ENCODE peak calls at places on chromosomes 4 and X, in eight cellular contexts. One of them, this sample, is unnamed.

GRCh38 chrX:68589372-68589753 is 58.1 kb upstream of the STARD8 start:
- DNase-seq in activated effector memory CD4-positive, alpha-beta T cell treated with anti-CD3 and anti-CD28 coated beads, Interleukin-2, amount 50 U/mL, for 16 hours: no peak
- DNase-seq in AG04450: no peak
- DNase-seq in putamen: no peak
- DNase-seq in endothelial cell: no peak
- DNase-seq in SJSA1: no peak
- DNase-seq in tibial artery: no peak
- DNase-seq in RPMI8226: no peak
- DNase-seq in this sample: no peak

GRCh38 chr4:173169428-173170209 is 1.0 kb downstream of the GALNT7 start:
- DNase-seq in tibial artery: peak
- DNase-seq in activated effector memory CD4-positive, alpha-beta T cell treated with anti-CD3 and anti-CD28 coated beads, Interleukin-2, amount 50 U/mL, for 16 hours: peak
- DNase-seq in endothelial cell: peak
- DNase-seq in putamen: peak
- DNase-seq in SJSA1: peak
- DNase-seq in RPMI8226: peak
- DNase-seq in AG04450: no peak
- DNase-seq in this sample: peak

GRCh38 chr4:152102184-152103000 is 341.6 kb upstream of the GATB start:
- DNase-seq in tibial artery: no peak
- DNase-seq in AG04450: peak
- DNase-seq in RPMI8226: no peak
- DNase-seq in SJSA1: peak
- DNase-seq in putamen: no peak
- DNase-seq in activated effector memory CD4-positive, alpha-beta T cell treated with anti-CD3 and anti-CD28 coated beads, Interleukin-2, amount 50 U/mL, for 16 hours: no peak
- DNase-seq in endothelial cell: no peak
- DNase-seq in this sample: no peak

GRCh38 chr4:20194079-20195013 is 57.4 kb upstream of the SLIT2 start:
- DNase-seq in activated effector memory CD4-positive, alpha-beta T cell treated with anti-CD3 and anti-CD28 coated beads, Interleukin-2, amount 50 U/mL, for 16 hours: no peak
- DNase-seq in RPMI8226: no peak
- DNase-seq in tibial artery: no peak
- DNase-seq in endothelial cell: no peak
- DNase-seq in AG04450: peak
- DNase-seq in SJSA1: peak
- DNase-seq in putamen: no peak
- DNase-seq in this sample: no peak

GRCh38 chr4:184434496-184435066 is 39.8 kb downstream of the IRF2 start:
- DNase-seq in activated effector memory CD4-positive, alpha-beta T cell treated with anti-CD3 and anti-CD28 coated beads, Interleukin-2, amount 50 U/mL, for 16 hours: no peak
- DNase-seq in tibial artery: no peak
- DNase-seq in endothelial cell: no peak
- DNase-seq in AG04450: no peak
- DNase-seq in putamen: no peak
- DNase-seq in SJSA1: no peak
- DNase-seq in RPMI8226: no peak
- DNase-seq in this sample: no peak

GRCh38 chrX:134566506-134566905 is 91.8 kb downstream of the PLAC1 start:
- DNase-seq in SJSA1: no peak
- DNase-seq in endothelial cell: no peak
- DNase-seq in AG04450: no peak
- DNase-seq in putamen: no peak
- DNase-seq in activated effector memory CD4-positive, alpha-beta T cell treated with anti-CD3 and anti-CD28 coated beads, Interleukin-2, amount 50 U/mL, for 16 hours: no peak
- DNase-seq in RPMI8226: no peak
- DNase-seq in tibial artery: no peak
- DNase-seq in this sample: no peak

GRCh38 chr4:26372076-26372475 is 51.3 kb downstream of the RBPJ start:
- DNase-seq in RPMI8226: no peak
- DNase-seq in activated effector memory CD4-positive, alpha-beta T cell treated with anti-CD3 and anti-CD28 coated beads, Interleukin-2, amount 50 U/mL, for 16 hours: no peak
- DNase-seq in AG04450: no peak
- DNase-seq in tibial artery: no peak
- DNase-seq in endothelial cell: no peak
- DNase-seq in SJSA1: no peak
- DNase-seq in putamen: no peak
- DNase-seq in this sample: no peak

GRCh38 chrX:134737061-134737460 is 78.8 kb upstream of the PLAC1 start:
- DNase-seq in AG04450: no peak
- DNase-seq in endothelial cell: no peak
- DNase-seq in putamen: no peak
- DNase-seq in RPMI8226: no peak
- DNase-seq in SJSA1: no peak
- DNase-seq in tibial artery: peak
- DNase-seq in activated effector memory CD4-positive, alpha-beta T cell treated with anti-CD3 and anti-CD28 coated beads, Interleukin-2, amount 50 U/mL, for 16 hours: no peak
- DNase-seq in this sample: no peak

GRCh38 chr4:137032242-137032641 is 500.1 kb downstream of the PCDH18 start:
- DNase-seq in RPMI8226: peak
- DNase-seq in tibial artery: no peak
- DNase-seq in putamen: no peak
- DNase-seq in activated effector memory CD4-positive, alpha-beta T cell treated with anti-CD3 and anti-CD28 coated beads, Interleukin-2, amount 50 U/mL, for 16 hours: no peak
- DNase-seq in SJSA1: no peak
- DNase-seq in AG04450: no peak
- DNase-seq in endothelial cell: no peak
- DNase-seq in this sample: no peak

GRCh38 chrX:3939967-3940610 is 226.6 kb upstream of the PRKX start:
- DNase-seq in RPMI8226: peak
- DNase-seq in endothelial cell: no peak
- DNase-seq in activated effector memory CD4-positive, alpha-beta T cell treated with anti-CD3 and anti-CD28 coated beads, Interleukin-2, amount 50 U/mL, for 16 hours: no peak
- DNase-seq in AG04450: no peak
- DNase-seq in tibial artery: no peak
- DNase-seq in SJSA1: no peak
- DNase-seq in putamen: no peak
- DNase-seq in this sample: no peak

GRCh38 chr4:136342666-136343065 is 1189.6 kb downstream of the PCDH18 start:
- DNase-seq in AG04450: no peak
- DNase-seq in putamen: no peak
- DNase-seq in activated effector memory CD4-positive, alpha-beta T cell treated with anti-CD3 and anti-CD28 coated beads, Interleukin-2, amount 50 U/mL, for 16 hours: no peak
- DNase-seq in endothelial cell: no peak
- DNase-seq in SJSA1: no peak
- DNase-seq in tibial artery: no peak
- DNase-seq in RPMI8226: no peak
- DNase-seq in this sample: no peak

GRCh38 chr4:113064244-113064643 is 14.8 kb downstream of the ANK2 start:
- DNase-seq in AG04450: no peak
- DNase-seq in activated effector memory CD4-positive, alpha-beta T cell treated with anti-CD3 and anti-CD28 coated beads, Interleukin-2, amount 50 U/mL, for 16 hours: no peak
- DNase-seq in RPMI8226: no peak
- DNase-seq in tibial artery: no peak
- DNase-seq in endothelial cell: no peak
- DNase-seq in putamen: no peak
- DNase-seq in SJSA1: no peak
- DNase-seq in this sample: no peak

GRCh38 chr4:168374772-168375523 is 56.4 kb upstream of the DDX60 start:
- DNase-seq in tibial artery: no peak
- DNase-seq in endothelial cell: no peak
- DNase-seq in activated effector memory CD4-positive, alpha-beta T cell treated with anti-CD3 and anti-CD28 coated beads, Interleukin-2, amount 50 U/mL, for 16 hours: no peak
- DNase-seq in AG04450: no peak
- DNase-seq in RPMI8226: no peak
- DNase-seq in putamen: no peak
- DNase-seq in SJSA1: no peak
- DNase-seq in this sample: no peak

GRCh38 chr4:38160487-38161207 is 200.4 kb downstream of the PTTG2 start:
- DNase-seq in activated effector memory CD4-positive, alpha-beta T cell treated with anti-CD3 and anti-CD28 coated beads, Interleukin-2, amount 50 U/mL, for 16 hours: peak
- DNase-seq in AG04450: peak
- DNase-seq in endothelial cell: no peak
- DNase-seq in SJSA1: peak
- DNase-seq in putamen: no peak
- DNase-seq in RPMI8226: no peak
- DNase-seq in tibial artery: no peak
- DNase-seq in this sample: no peak

GRCh38 chr4:75423029-75423428 is 91.2 kb downstream of the RCHY1 start:
- DNase-seq in endothelial cell: no peak
- DNase-seq in RPMI8226: no peak
- DNase-seq in activated effector memory CD4-positive, alpha-beta T cell treated with anti-CD3 and anti-CD28 coated beads, Interleukin-2, amount 50 U/mL, for 16 hours: no peak
- DNase-seq in tibial artery: no peak
- DNase-seq in AG04450: no peak
- DNase-seq in SJSA1: no peak
- DNase-seq in putamen: no peak
- DNase-seq in this sample: no peak

GRCh38 chrX:17590892-17591740 is 146.2 kb upstream of the SCML1 start:
- DNase-seq in SJSA1: peak
- DNase-seq in tibial artery: peak
- DNase-seq in activated effector memory CD4-positive, alpha-beta T cell treated with anti-CD3 and anti-CD28 coated beads, Interleukin-2, amount 50 U/mL, for 16 hours: no peak
- DNase-seq in AG04450: no peak
- DNase-seq in RPMI8226: peak
- DNase-seq in putamen: peak
- DNase-seq in endothelial cell: peak
- DNase-seq in this sample: no peak

GRCh38 chr4:140579278-140579677 is 10.5 kb upstream of the UCP1 start:
- DNase-seq in endothelial cell: no peak
- DNase-seq in tibial artery: no peak
- DNase-seq in activated effector memory CD4-positive, alpha-beta T cell treated with anti-CD3 and anti-CD28 coated beads, Interleukin-2, amount 50 U/mL, for 16 hours: no peak
- DNase-seq in RPMI8226: no peak
- DNase-seq in putamen: no peak
- DNase-seq in SJSA1: no peak
- DNase-seq in AG04450: no peak
- DNase-seq in this sample: no peak

GRCh38 chr4:7052923-7053715 is 9.9 kb downstream of the TADA2B start:
- DNase-seq in AG04450: no peak
- DNase-seq in activated effector memory CD4-positive, alpha-beta T cell treated with anti-CD3 and anti-CD28 coated beads, Interleukin-2, amount 50 U/mL, for 16 hours: no peak
- DNase-seq in SJSA1: no peak
- DNase-seq in endothelial cell: no peak
- DNase-seq in tibial artery: no peak
- DNase-seq in putamen: peak
- DNase-seq in RPMI8226: no peak
- DNase-seq in this sample: no peak

GRCh38 chrX:137033774-137034507 is at the start of gene GPR101:
- DNase-seq in AG04450: no peak
- DNase-seq in activated effector memory CD4-positive, alpha-beta T cell treated with anti-CD3 and anti-CD28 coated beads, Interleukin-2, amount 50 U/mL, for 16 hours: no peak
- DNase-seq in SJSA1: no peak
- DNase-seq in RPMI8226: no peak
- DNase-seq in tibial artery: no peak
- DNase-seq in putamen: no peak
- DNase-seq in endothelial cell: no peak
- DNase-seq in this sample: no peak

GRCh38 chr4:165779950-165780670 is 92.9 kb upstream of the TLL1 start:
- DNase-seq in AG04450: no peak
- DNase-seq in endothelial cell: no peak
- DNase-seq in RPMI8226: no peak
- DNase-seq in activated effector memory CD4-positive, alpha-beta T cell treated with anti-CD3 and anti-CD28 coated beads, Interleukin-2, amount 50 U/mL, for 16 hours: no peak
- DNase-seq in SJSA1: no peak
- DNase-seq in putamen: no peak
- DNase-seq in tibial artery: no peak
- DNase-seq in this sample: no peak

GRCh38 chrX:16113978-16114554 is 9.3 kb upstream of the GRPR start:
- DNase-seq in tibial artery: no peak
- DNase-seq in activated effector memory CD4-positive, alpha-beta T cell treated with anti-CD3 and anti-CD28 coated beads, Interleukin-2, amount 50 U/mL, for 16 hours: no peak
- DNase-seq in SJSA1: no peak
- DNase-seq in AG04450: no peak
- DNase-seq in putamen: no peak
- DNase-seq in RPMI8226: no peak
- DNase-seq in endothelial cell: no peak
- DNase-seq in this sample: no peak

GRCh38 chr4:1154523-1155182 is 17.7 kb downstream of the SPON2 start:
- DNase-seq in AG04450: peak
- DNase-seq in RPMI8226: peak
- DNase-seq in putamen: no peak
- DNase-seq in endothelial cell: no peak
- DNase-seq in activated effector memory CD4-positive, alpha-beta T cell treated with anti-CD3 and anti-CD28 coated beads, Interleukin-2, amount 50 U/mL, for 16 hours: no peak
- DNase-seq in SJSA1: no peak
- DNase-seq in tibial artery: peak
- DNase-seq in this sample: no peak

GRCh38 chr4:72569719-72570235 is 756 bp upstream of the ADAMTS3 start:
- DNase-seq in SJSA1: peak
- DNase-seq in tibial artery: no peak
- DNase-seq in putamen: no peak
- DNase-seq in endothelial cell: peak
- DNase-seq in AG04450: no peak
- DNase-seq in RPMI8226: no peak
- DNase-seq in activated effector memory CD4-positive, alpha-beta T cell treated with anti-CD3 and anti-CD28 coated beads, Interleukin-2, amount 50 U/mL, for 16 hours: no peak
- DNase-seq in this sample: no peak

GRCh38 chr4:114265342-114265741 is 285.9 kb upstream of the ARSJ start:
- DNase-seq in putamen: no peak
- DNase-seq in SJSA1: no peak
- DNase-seq in tibial artery: no peak
- DNase-seq in endothelial cell: no peak
- DNase-seq in RPMI8226: no peak
- DNase-seq in activated effector memory CD4-positive, alpha-beta T cell treated with anti-CD3 and anti-CD28 coated beads, Interleukin-2, amount 50 U/mL, for 16 hours: no peak
- DNase-seq in AG04450: no peak
- DNase-seq in this sample: no peak

GRCh38 chr4:30828290-30828926 is 108.2 kb downstream of the PCDH7 start:
- DNase-seq in SJSA1: no peak
- DNase-seq in tibial artery: no peak
- DNase-seq in RPMI8226: no peak
- DNase-seq in AG04450: no peak
- DNase-seq in putamen: no peak
- DNase-seq in endothelial cell: no peak
- DNase-seq in activated effector memory CD4-positive, alpha-beta T cell treated with anti-CD3 and anti-CD28 coated beads, Interleukin-2, amount 50 U/mL, for 16 hours: no peak
- DNase-seq in this sample: no peak

GRCh38 chrX:132119283-132119682 is 8.5 kb downstream of the FRMD7 start:
- DNase-seq in RPMI8226: no peak
- DNase-seq in tibial artery: no peak
- DNase-seq in AG04450: no peak
- DNase-seq in endothelial cell: no peak
- DNase-seq in putamen: no peak
- DNase-seq in activated effector memory CD4-positive, alpha-beta T cell treated with anti-CD3 and anti-CD28 coated beads, Interleukin-2, amount 50 U/mL, for 16 hours: no peak
- DNase-seq in SJSA1: no peak
- DNase-seq in this sample: no peak

GRCh38 chr4:77104405-77105292 is 28.9 kb upstream of the CCNI start:
- DNase-seq in SJSA1: no peak
- DNase-seq in putamen: peak
- DNase-seq in RPMI8226: peak
- DNase-seq in tibial artery: peak
- DNase-seq in AG04450: no peak
- DNase-seq in endothelial cell: no peak
- DNase-seq in activated effector memory CD4-positive, alpha-beta T cell treated with anti-CD3 and anti-CD28 coated beads, Interleukin-2, amount 50 U/mL, for 16 hours: no peak
- DNase-seq in this sample: no peak

GRCh38 chr4:183657564-183657963 is 1.4 kb downstream of the RWDD4 start:
- DNase-seq in tibial artery: no peak
- DNase-seq in RPMI8226: no peak
- DNase-seq in activated effector memory CD4-positive, alpha-beta T cell treated with anti-CD3 and anti-CD28 coated beads, Interleukin-2, amount 50 U/mL, for 16 hours: no peak
- DNase-seq in AG04450: no peak
- DNase-seq in endothelial cell: no peak
- DNase-seq in putamen: no peak
- DNase-seq in SJSA1: no peak
- DNase-seq in this sample: no peak

GRCh38 chr4:1409806-1410425 is 3.7 kb upstream of the NKX1-1 start:
- DNase-seq in putamen: no peak
- DNase-seq in tibial artery: peak
- DNase-seq in AG04450: no peak
- DNase-seq in RPMI8226: no peak
- DNase-seq in SJSA1: no peak
- DNase-seq in endothelial cell: no peak
- DNase-seq in activated effector memory CD4-positive, alpha-beta T cell treated with anti-CD3 and anti-CD28 coated beads, Interleukin-2, amount 50 U/mL, for 16 hours: no peak
- DNase-seq in this sample: no peak

GRCh38 chrX:39452404-39452803 is 645.4 kb downstream of the BCOR start:
- DNase-seq in SJSA1: no peak
- DNase-seq in activated effector memory CD4-positive, alpha-beta T cell treated with anti-CD3 and anti-CD28 coated beads, Interleukin-2, amount 50 U/mL, for 16 hours: no peak
- DNase-seq in putamen: no peak
- DNase-seq in RPMI8226: no peak
- DNase-seq in AG04450: no peak
- DNase-seq in endothelial cell: no peak
- DNase-seq in tibial artery: no peak
- DNase-seq in this sample: no peak